ENCODE peak calls at places on chromosomes 13 and 19, in seven cellular contexts. G is aorta; S is neural progenitor cell; W is effector memory CD4-positive, alpha-beta T cell; M is PC-3; Z is thoracic aorta; U is mesendoderm. N is an unnamed sample. For H3K4me1, the result is how much of the 10 kb centered on the place peaks cover.

GRCh38 chr19:19548915-19549537 is 11.0 kb downstream of the CILP2 start:
- DNase-seq in Z (no peak), U (no peak), M (no peak), G (no peak), W (no peak), S (no peak), N (no peak)

GRCh38 chr13:59771272-59771671 is 392.5 kb downstream of the DIAPH3 start:
- DNase-seq in U (no peak), S (peak), M (peak), Z (no peak), G (no peak), W (no peak), N (no peak)

GRCh38 chr19:38841787-38842438 is 7.9 kb downstream of the HNRNPL start:
- DNase-seq in U (no peak), S (no peak), W (peak), G (peak), Z (no peak), M (no peak), N (no peak)

GRCh38 chr13:64928704-64929499 is 2301.2 kb downstream of the PCDH9 start:
- DNase-seq in S (no peak), G (no peak), U (peak), Z (no peak), W (no peak), M (peak), N (peak)

GRCh38 chr13:35712907-35713685 is 236.6 kb upstream of the MAB21L1 start:
- DNase-seq in S (no peak), U (peak), M (no peak), Z (no peak), W (no peak), G (no peak), N (peak)

GRCh38 chr19:17719730-17720486 is 628 bp downstream of the MAP1S start:
- DNase-seq in Z (no peak), U (no peak), W (no peak), S (peak), G (no peak), M (peak), N (peak)

GRCh38 chr19:13847900-13848677 is 28.8 kb upstream of the NANOS3 start:
- DNase-seq in Z (no peak), S (no peak), M (no peak), W (peak), G (no peak), U (no peak), N (peak)

GRCh38 chr13:102225892-102226291 is 176.0 kb downstream of the FGF14 start:
- DNase-seq in W (no peak), U (no peak), G (no peak), Z (no peak), M (no peak), S (no peak), N (no peak)

GRCh38 chr19:19028526-19028925 is 4.8 kb downstream of the SUGP2 start:
- DNase-seq in G (no peak), Z (no peak), M (no peak), U (no peak), W (no peak), S (no peak), N (no peak)

GRCh38 chr13:23644527-23644926 is 74.3 kb downstream of the TNFRSF19 start:
- DNase-seq in W (no peak), M (no peak), G (no peak), S (no peak), U (no peak), Z (no peak), N (no peak)

GRCh38 chr19:16197188-16197621 is 506 bp upstream of the AP1M1 start:
- DNase-seq in S (no peak), M (peak), G (no peak), W (no peak), U (peak), Z (no peak), N (no peak)

GRCh38 chr13:38690231-38690630 is 3.4 kb downstream of the FREM2 start:
- DNase-seq in U (no peak), S (no peak), W (no peak), M (no peak), Z (no peak), G (no peak), N (no peak)

GRCh38 chr13:76512676-76513277 is 373.4 kb downstream of the KCTD12 start:
- DNase-seq in W (no peak), Z (no peak), U (no peak), G (no peak), M (peak), S (no peak), N (peak)

GRCh38 chr19:38284422-38284821 is 19.6 kb upstream of the C19orf33 start:
- DNase-seq in W (no peak), G (peak), S (no peak), M (no peak), Z (no peak), U (no peak), N (no peak)

GRCh38 chr19:48568345-48568886 is 16.4 kb downstream of the SULT2B1 start:
- DNase-seq in S (peak), U (peak), Z (peak), G (peak), M (peak), W (no peak), N (peak)

GRCh38 chr13:26280295-26280694 is 26.4 kb downstream of the CDK8 start:
- DNase-seq in S (no peak), W (no peak), G (no peak), U (no peak), Z (no peak), M (peak), N (no peak)

GRCh38 chr19:40229484-40229883 is 3.0 kb upstream of the CCNP start:
- DNase-seq in U (peak), Z (no peak), W (no peak), M (peak), S (no peak), G (no peak), N (no peak)

GRCh38 chr19:14682084-14682483 is 7.4 kb upstream of the ADGRE3 start:
- DNase-seq in W (no peak), S (no peak), Z (no peak), U (no peak), G (no peak), M (no peak), N (no peak)

GRCh38 chr19:27679905-27680304 is 1533.0 kb downstream of the UQCRFS1 start:
- DNase-seq in U (no peak), W (no peak), G (no peak), S (no peak), Z (no peak), M (no peak), N (no peak)

GRCh38 chr19:40228371-40228770 is 1.9 kb upstream of the CCNP start:
- DNase-seq in W (no peak), U (no peak), G (no peak), Z (no peak), M (no peak), S (no peak), N (no peak)

GRCh38 chr13:77620138-77620537 is 77.3 kb upstream of the SLAIN1 start:
- DNase-seq in U (no peak), G (no peak), M (no peak), S (no peak), W (no peak), Z (no peak), N (no peak)

GRCh38 chr13:74570834-74571233 is 436.6 kb upstream of the KLF12 start:
- DNase-seq in S (no peak), W (no peak), Z (no peak), M (no peak), U (peak), G (no peak), N (no peak)

GRCh38 chr19:4373601-4374441 is 26.5 kb downstream of the SH3GL1 start:
- DNase-seq in W (no peak), S (no peak), Z (no peak), U (no peak), M (no peak), G (peak), N (no peak)

GRCh38 chr13:73449258-73449657 is 390.5 kb downstream of the KLF5 start:
- DNase-seq in Z (no peak), G (no peak), S (no peak), W (no peak), M (peak), U (no peak), N (peak)

GRCh38 chr13:51767100-51767499 is 36.9 kb downstream of the DHRS12 start:
- DNase-seq in G (no peak), Z (no peak), U (peak), W (no peak), S (peak), M (peak), N (no peak)

GRCh38 chr13:104984296-104984818 is 1551.1 kb downstream of the EFNB2 start:
- DNase-seq in M (peak), G (peak), U (no peak), S (no peak), Z (no peak), W (peak), N (peak)

GRCh38 chr19:19342086-19343015 is 21.7 kb downstream of the MAU2 start:
- DNase-seq in Z (no peak), S (peak), G (no peak), U (peak), M (peak), W (no peak), N (peak)

GRCh38 chr13:43544011-43544410 is 242.8 kb downstream of the ENOX1 start:
- DNase-seq in S (no peak), W (no peak), M (peak), Z (no peak), U (no peak), G (no peak), N (no peak)

GRCh38 chr13:108225440-108225839 is 7.2 kb downstream of the ABHD13 start:
- DNase-seq in M (no peak), Z (no peak), G (no peak), S (no peak), W (no peak), U (no peak), N (no peak)

GRCh38 chr13:51806571-51806970 is 2.6 kb upstream of the DHRS12 start:
- DNase-seq in Z (no peak), M (peak), S (no peak), G (no peak), U (peak), W (no peak), N (no peak)

GRCh38 chr19:57269515-57270250 is 10.6 kb upstream of the ZNF460 start:
- DNase-seq in Z (no peak), W (no peak), M (peak), G (no peak), U (no peak), S (no peak), N (peak)

GRCh38 chr13:95197548-95197947 is 103.7 kb downstream of the ABCC4 start:
- DNase-seq in Z (no peak), G (no peak), M (no peak), W (no peak), S (no peak), U (no peak), N (no peak)

DNA sequence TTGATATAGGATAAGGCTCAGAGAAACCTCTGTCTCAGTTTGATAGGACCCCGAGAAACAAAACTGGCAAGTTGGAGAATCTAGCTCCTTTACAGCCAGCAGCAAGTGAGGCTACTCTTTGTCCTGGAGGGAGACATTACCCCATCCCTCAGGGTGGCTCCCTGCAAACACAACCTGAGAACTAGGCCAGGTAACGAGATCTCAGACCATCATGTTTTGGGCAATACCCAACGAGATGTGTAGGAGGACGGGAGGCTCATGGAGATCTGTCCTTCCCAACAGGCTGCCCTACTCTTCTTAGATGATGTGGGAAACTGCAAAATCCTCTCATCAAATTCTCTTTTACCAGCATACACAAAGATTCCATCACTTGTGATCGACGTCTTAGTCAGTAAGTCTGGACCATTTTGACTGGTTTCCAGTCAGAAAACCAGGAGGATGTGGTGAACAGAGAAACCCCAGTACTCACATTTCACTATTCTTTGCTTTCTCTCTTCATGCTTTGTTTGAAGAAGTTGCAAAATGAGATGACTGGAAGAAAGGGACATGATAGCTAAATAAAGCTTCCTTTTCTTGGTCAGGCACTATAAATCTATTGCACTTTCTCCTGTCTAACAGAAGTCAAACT is 6.0 kb upstream of the CTU1 start:
- DNase-seq in G (no peak), M (no peak), S (no peak), Z (no peak), U (no peak), W (no peak), N (no peak)
- H3K4me1 ChIP-seq in G (under half), M (under half), S (under half), Z (under half), U (under half), W (under half), N (under half)

GRCh38 chr13:33275916-33276315 is 9.6 kb downstream of the STARD13 start:
- DNase-seq in G (no peak), Z (no peak), M (no peak), W (no peak), S (no peak), U (no peak), N (no peak)

GRCh38 chr13:33272531-33273124 is 12.9 kb downstream of the STARD13 start:
- DNase-seq in M (peak), U (no peak), S (no peak), Z (no peak), W (no peak), G (no peak), N (no peak)

GRCh38 chr13:33276581-33276980 is 9.0 kb downstream of the STARD13 start:
- DNase-seq in G (no peak), M (no peak), W (no peak), Z (no peak), U (peak), S (no peak), N (no peak)

GRCh38 chr13:33271759-33272158 is 13.8 kb downstream of the STARD13 start:
- DNase-seq in U (no peak), M (no peak), W (no peak), Z (no peak), G (no peak), S (no peak), N (no peak)

DNA sequence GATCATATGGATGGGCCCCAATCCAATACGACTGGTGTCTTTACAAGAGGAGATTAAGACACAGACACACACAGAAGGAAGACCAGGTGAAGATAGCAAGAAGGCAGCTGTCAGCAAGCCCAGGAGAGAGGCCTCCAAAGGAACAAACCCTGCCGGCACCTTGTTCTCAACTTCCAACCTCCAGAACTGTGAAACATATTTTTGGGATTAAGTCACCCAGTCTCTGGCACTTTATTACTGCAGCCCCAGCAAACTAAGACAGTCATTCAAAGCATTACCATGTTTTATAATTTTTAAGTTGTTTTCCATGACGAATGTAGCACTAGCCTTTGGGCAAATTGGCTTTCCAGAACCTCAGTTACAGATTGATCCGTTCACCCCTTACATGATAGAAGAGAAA is 11.3 kb downstream of the STARD13 start:
- DNase-seq in U (peak), S (no peak), M (peak), W (no peak), Z (no peak), G (no peak), N (no peak)
- H3K4me1 ChIP-seq in U (under half), S (under half), M (half or more), W (under half), Z (half or more), G (under half), N (under half)

GRCh38 chr13:30567072-30567471 is 50.6 kb upstream of the USPL1 start:
- DNase-seq in W (no peak), S (no peak), Z (no peak), G (no peak), M (no peak), U (no peak), N (no peak)
- H3K4me1 ChIP-seq in W (under half), S (under half), Z (under half), G (under half), M (under half), U (under half), N (under half)

GRCh38 chr13:79386125-79386822 is 19.8 kb downstream of the RBM26 start:
- DNase-seq in G (no peak), Z (no peak), U (no peak), W (no peak), M (no peak), S (no peak), N (peak)
- H3K4me1 ChIP-seq in G (under half), Z (under half), U (under half), W (under half), M (under half), S (under half), N (under half)

DNA sequence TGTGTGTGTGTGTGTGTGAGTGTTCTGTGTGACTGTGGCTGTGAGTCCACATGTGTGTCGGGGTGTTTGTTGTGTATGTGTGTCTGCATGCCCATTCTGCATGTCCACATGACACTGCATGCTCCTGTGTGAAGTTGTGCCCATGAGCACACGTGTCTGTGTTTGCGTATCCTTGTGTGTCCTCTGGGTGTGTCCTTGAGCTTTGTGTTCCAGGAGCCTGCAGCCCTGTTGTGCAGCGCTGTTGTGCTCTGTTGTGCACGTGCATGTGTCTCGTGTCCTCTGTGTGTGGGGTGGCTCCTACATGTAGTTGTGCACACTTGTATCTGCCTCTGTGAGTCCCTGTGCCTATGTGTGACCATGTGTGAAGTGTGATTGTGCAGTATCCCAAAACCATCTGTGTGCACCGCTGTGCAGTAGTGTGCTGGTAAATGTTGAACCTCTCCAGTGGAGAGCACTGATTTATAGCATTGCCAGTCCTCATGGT is 2.2 kb upstream of the ARHGEF18 start:
- DNase-seq in G (no peak), U (no peak), M (no peak), S (no peak), W (no peak), Z (no peak), N (no peak)
- H3K4me1 ChIP-seq in G (under half), U (under half), M (under half), S (under half), W (under half), Z (under half), N (under half)

GRCh38 chr19:29680937-29681336 is 15.7 kb downstream of the PLEKHF1 start:
- DNase-seq in Z (no peak), M (no peak), W (no peak), U (no peak), G (peak), S (no peak), N (no peak)

GRCh38 chr19:29682236-29682895 is 17.1 kb downstream of the PLEKHF1 start:
- DNase-seq in W (no peak), U (no peak), S (no peak), M (no peak), Z (no peak), G (peak), N (no peak)

GRCh38 chr19:29680447-29680846 is 15.2 kb downstream of the PLEKHF1 start:
- DNase-seq in S (no peak), G (peak), Z (no peak), M (no peak), W (peak), U (no peak), N (no peak)

GRCh38 chr19:29683009-29683408 is 17.7 kb downstream of the PLEKHF1 start:
- DNase-seq in M (no peak), W (no peak), Z (no peak), G (peak), U (no peak), S (peak), N (no peak)

DNA sequence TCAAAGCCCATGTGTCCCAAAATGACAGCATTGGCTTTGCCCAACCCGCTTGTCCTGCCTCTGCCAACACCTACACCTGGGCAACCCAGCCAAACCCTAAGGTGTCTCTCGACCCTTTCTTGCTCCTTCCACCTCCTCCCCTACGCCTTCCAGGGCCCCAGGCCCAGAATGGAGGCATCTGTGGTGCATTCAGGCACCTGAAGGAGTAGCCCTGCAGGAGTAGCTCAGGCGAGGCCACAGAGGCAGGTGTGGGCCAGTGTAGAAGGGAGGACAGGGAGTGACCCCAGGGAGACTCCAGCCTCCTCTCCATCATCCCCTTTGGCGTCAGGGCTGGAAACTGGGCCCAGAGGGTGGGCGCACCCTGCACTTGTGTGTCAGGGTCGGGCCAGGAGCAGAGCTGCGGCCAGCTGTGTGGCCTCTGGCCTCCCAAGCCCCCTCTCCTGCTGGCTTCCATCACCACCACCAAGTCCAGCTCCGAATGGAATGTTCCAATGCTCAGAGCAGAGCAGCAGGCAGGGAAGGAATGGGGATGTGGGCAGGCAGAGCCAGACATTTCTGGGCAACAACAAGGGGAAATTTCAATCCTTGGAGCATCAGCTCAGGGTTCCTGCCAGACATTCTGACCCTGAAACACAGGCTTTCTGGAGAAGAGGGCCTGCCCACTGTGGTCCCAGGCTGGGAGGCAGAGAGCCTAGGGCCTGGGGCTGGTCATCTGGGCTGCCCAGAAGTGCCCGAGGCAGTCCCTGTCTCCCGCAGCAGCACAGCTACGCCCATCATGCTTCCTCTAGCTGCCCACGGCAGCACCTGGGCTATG is 16.4 kb downstream of the PLEKHF1 start:
- DNase-seq in M (no peak), W (no peak), U (no peak), Z (no peak), G (peak), S (no peak), N (no peak)
- H3K4me1 ChIP-seq in M (under half), W (half or more), U (under half), Z (half or more), G (under half), S (under half), N (under half)

DNA sequence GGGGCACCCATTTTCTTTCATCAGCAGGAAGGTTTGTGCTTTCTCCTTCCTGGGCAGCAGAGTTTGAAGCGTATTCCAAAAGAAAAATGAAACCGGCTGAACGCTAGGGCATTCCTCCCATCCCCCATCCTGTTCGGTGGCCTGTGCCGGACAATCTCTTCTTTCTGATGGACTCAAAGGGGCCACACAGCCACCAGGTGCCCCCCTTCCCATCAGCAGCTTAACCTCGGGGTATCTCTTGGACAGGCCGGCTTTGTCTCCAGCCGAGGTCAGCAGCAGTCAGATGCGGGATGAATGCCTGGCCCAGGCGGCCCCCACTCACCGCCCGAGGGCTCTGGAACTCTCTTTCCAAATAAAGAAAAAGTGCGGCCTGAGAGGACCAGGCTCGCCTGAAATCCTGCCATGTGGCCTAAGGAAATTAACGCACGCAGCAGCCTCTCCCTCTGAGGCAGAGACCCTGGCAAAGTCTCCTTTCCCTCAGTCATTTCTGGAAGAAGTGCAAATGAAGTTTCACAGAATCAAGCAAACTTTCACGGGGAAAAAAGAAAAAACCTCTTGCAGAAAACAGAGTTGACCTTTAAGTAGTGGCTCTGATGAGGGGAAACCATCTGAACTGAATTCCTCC is 67.8 kb downstream of the RASA3 start:
- DNase-seq in M (peak), Z (no peak), S (peak), G (peak), U (no peak), W (no peak), N (no peak)
- H3K4me1 ChIP-seq in M (under half), Z (half or more), S (under half), G (under half), U (under half), W (half or more), N (half or more)

N was measured in PC-9.